ENCODE peak calls at places on chromosomes 16 and 17, in ten cellular contexts. T, F, O, N, H, B, M, A, D and Q are unnamed samples.
A peak's percentile ranks its signal among the peaks of the same experiment; 100 is the strongest.

GRCh38 chr17:9200197-9200662 is 178.9 kb downstream of the NTN1 start:
- DNase-seq in O (no peak), F (no peak), D (no peak), A (no peak), T (no peak), M (no peak), N (no peak), B (no peak), H (no peak), Q (no peak)

GRCh38 chr17:75878174-75878998 is at the start of gene TRIM47:
- DNase-seq in F (peak; percentile 83), N (peak; percentile 68), D (peak; percentile 55), H (peak; percentile 78), T (peak; percentile 87), M (no peak), O (peak; percentile 91), B (peak; percentile 71), A (peak; percentile 81), Q (peak; percentile 52)

GRCh38 chr16:68553186-68553585 is 14.1 kb downstream of the ZFP90 start:
- DNase-seq in H (no peak), N (no peak), D (no peak), T (no peak), O (no peak), F (no peak), B (no peak), M (no peak), A (no peak), Q (no peak)

GRCh38 chr17:43662432-43663141 is 865 bp upstream of the MEOX1 start:
- DNase-seq in T (no peak), M (peak; percentile 75), N (no peak), D (no peak), O (no peak), A (no peak), B (no peak), F (no peak), H (no peak), Q (no peak)

GRCh38 chr17:1939979-1940809 is 84.9 kb downstream of the RTN4RL1 start:
- DNase-seq in A (peak; percentile 64), F (no peak), M (no peak), D (no peak), O (no peak), B (no peak), T (no peak), N (no peak), H (peak; percentile 16), Q (no peak)

GRCh38 chr16:79089735-79090284 is 510.7 kb downstream of the MAF start:
- DNase-seq in M (peak; percentile 9), D (no peak), H (peak; percentile 35), N (no peak), T (no peak), O (no peak), B (no peak), A (no peak), F (no peak), Q (peak; percentile 44)

GRCh38 chr17:62998665-62999393 is 32.8 kb downstream of the TANC2 start:
- DNase-seq in H (no peak), T (no peak), M (no peak), D (no peak), A (no peak), O (no peak), N (no peak), F (peak; percentile 20), B (no peak), Q (no peak)

GRCh38 chr17:41551370-41551769 is 20.5 kb downstream of the KRT9 start:
- DNase-seq in H (no peak), B (no peak), T (no peak), N (no peak), A (no peak), F (no peak), O (no peak), M (no peak), D (no peak), Q (no peak)

GRCh38 chr17:66255112-66255511 is 25.9 kb upstream of the APOH start:
- DNase-seq in D (no peak), O (peak; percentile 60), F (peak; percentile 88), H (no peak), T (no peak), M (no peak), A (peak; percentile 76), N (no peak), B (no peak), Q (peak; percentile 26)
- TF ChIP-seq EP300 in D (no peak), O (no peak), F (no peak), H (no peak), T (no peak), M (no peak), A (no peak), N (no peak), B (no peak), Q (no peak)

GRCh38 chr16:48829911-48830310 is 219.9 kb upstream of the N4BP1 start:
- DNase-seq in F (no peak), O (no peak), H (no peak), M (no peak), D (no peak), T (no peak), B (no peak), A (no peak), N (no peak), Q (peak; percentile 22)

GRCh38 chr16:48833461-48833860 is 223.5 kb upstream of the N4BP1 start:
- DNase-seq in O (no peak), F (no peak), H (no peak), N (no peak), D (no peak), A (no peak), T (no peak), M (no peak), B (no peak), Q (no peak)

GRCh38 chr16:48829361-48829760 is 219.4 kb upstream of the N4BP1 start:
- DNase-seq in A (no peak), B (no peak), M (no peak), T (no peak), H (no peak), N (no peak), D (no peak), F (no peak), O (no peak), Q (no peak)

GRCh38 chr16:48834576-48834975 is 224.6 kb upstream of the N4BP1 start:
- DNase-seq in D (no peak), A (no peak), N (no peak), H (no peak), M (no peak), B (no peak), T (no peak), F (no peak), O (no peak), Q (no peak)

DNA sequence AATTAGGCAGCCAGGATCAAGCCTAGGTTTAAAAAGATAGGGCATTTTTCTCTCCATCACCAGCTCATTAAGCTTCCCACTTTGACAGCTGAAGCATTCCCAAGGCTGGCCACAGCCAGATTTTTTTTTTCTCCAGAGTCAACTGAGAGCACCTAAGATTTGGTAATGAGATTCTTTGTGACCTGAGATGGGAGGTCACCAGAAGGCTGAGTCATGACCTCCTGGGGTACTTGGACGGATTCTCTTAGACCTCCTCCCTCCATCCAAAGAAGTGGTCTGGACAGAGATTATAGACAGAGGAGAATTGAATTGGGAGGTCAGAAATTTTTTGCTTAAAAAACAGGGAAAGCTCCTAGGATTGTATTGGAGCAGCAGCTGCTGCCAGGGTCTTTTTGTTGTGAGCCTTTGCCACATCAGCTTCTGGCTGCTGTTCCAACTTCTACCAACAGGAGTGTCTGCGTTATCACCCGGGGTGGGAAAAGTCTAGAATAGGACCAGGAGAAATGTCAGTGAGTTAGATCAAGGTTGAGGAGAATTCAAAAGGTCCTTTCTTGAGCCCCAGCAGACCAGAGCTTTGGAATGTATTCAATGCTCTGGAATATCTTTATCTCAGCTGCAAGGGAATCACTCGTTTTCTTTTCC is 221.2 kb upstream of the N4BP1 start:
- DNase-seq in B (peak; percentile 72), A (no peak), H (no peak), M (no peak), D (no peak), O (peak; percentile 22), F (peak; percentile 3), T (no peak), N (no peak), Q (no peak)
- TF ChIP-seq CTCF in B (peak; percentile 65), A (peak; percentile 21), H (no peak), M (peak; percentile 39), D (no peak), O (no peak), F (no peak), T (no peak), N (no peak), Q (no peak)

GRCh38 chr16:175145-175949 is 1.1 kb upstream of the HBA1 start:
- DNase-seq in T (no peak), H (no peak), F (no peak), D (no peak), N (no peak), A (peak; percentile 38), O (peak; percentile 10), B (no peak), M (no peak), Q (no peak)

GRCh38 chr16:179431-179830 is 828 bp upstream of the HBQ1 start:
- DNase-seq in N (no peak), A (no peak), F (no peak), T (no peak), O (no peak), D (no peak), B (no peak), M (no peak), H (no peak), Q (no peak)

GRCh38 chr16:180101-180920 is at the start of gene HBQ1:
- DNase-seq in O (peak; percentile 85), B (peak; percentile 84), N (no peak), A (peak; percentile 97), D (no peak), F (peak; percentile 51), M (no peak), T (peak; percentile 65), H (no peak), Q (peak; percentile 89)

GRCh38 chr16:177394-177822 is 928 bp downstream of the HBA1 start:
- DNase-seq in F (no peak), N (no peak), H (no peak), D (no peak), O (peak; percentile 18), A (peak; percentile 70), B (no peak), T (no peak), M (no peak), Q (no peak)

DNA sequence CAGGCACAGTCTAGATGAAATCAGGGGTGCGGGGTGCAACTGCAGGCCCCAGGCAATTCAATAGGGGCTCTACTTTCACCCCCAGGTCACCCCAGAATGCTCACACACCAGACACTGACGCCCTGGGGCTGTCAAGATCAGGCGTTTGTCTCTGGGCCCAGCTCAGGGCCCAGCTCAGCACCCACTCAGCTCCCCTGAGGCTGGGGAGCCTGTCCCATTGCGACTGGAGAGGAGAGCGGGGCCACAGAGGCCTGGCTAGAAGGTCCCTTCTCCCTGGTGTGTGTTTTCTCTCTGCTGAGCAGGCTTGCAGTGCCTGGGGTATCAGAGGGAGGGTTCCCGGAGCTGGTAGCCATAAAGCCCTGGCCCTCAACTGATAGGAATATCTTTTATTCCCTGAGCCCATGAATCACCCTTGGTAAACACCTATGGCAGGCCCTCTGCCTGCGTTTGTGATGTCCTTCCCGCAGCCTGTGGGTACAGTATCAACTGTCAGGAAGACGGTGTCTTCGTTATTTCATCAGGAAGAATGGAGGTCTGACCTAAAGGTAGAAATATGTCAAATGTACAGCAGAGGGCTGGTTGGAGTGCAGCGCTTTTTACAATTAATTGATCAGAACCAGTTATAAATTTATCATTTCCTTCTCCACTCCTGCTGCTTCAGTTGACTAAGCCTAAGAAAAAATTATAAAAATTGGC is 1.6 kb downstream of the HBA1 start:
- DNase-seq in A (no peak), D (no peak), F (no peak), B (no peak), N (no peak), M (no peak), O (peak; percentile 9), T (no peak), H (no peak), Q (no peak)
- TF ChIP-seq EP300 in A (no peak), D (no peak), F (no peak), B (no peak), N (no peak), M (no peak), O (peak; percentile 49), T (no peak), H (no peak), Q (no peak)

DNA sequence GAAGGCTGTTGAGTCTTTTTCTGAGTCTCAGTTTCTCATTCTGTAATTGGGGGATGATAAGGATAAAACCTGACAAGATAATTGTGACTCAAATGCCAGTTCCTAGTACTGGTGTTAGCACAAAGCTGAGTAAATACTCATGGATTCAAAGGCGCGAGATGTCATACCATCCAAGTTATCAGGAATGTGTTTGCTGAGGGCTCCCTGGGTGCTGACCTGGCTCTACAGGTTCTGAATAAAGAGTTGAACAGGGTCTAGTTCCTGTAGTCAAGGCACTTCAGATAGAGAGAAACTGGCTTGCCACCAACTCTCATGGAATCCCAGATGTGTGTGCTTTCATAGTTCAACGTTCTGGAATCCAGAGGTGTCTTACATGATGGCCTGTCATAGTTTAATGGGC is 141.6 kb downstream of the PRKCA start:
- DNase-seq in D (no peak), M (no peak), T (no peak), H (no peak), B (no peak), N (no peak), F (no peak), O (no peak), A (no peak), Q (no peak)
- TF ChIP-seq CTCF in D (no peak), M (no peak), T (no peak), H (no peak), B (no peak), N (no peak), F (no peak), O (no peak), A (no peak), Q (no peak)